ENCODE peak calls at places on chromosomes 1 and 21, in five cellular contexts. H is GM23248; L is body of pancreas; N is effector memory CD4-positive, alpha-beta T cell; B is CD8-positive, alpha-beta T cell. W is an unnamed sample.

GRCh38 chr21:37560385-37560784 is 193.8 kb downstream of the DYRK1A start:
- DNase-seq in L (no peak), B (no peak), H (no peak), N (no peak), W (no peak)

GRCh38 chr1:69982992-69983391 is 222.4 kb downstream of the LRRC40 start:
- DNase-seq in H (peak; percentile 95), B (no peak), N (no peak), L (no peak), W (no peak)

GRCh38 chr1:44249543-44249942 is 36.3 kb downstream of the DMAP1 start:
- DNase-seq in B (no peak), H (no peak), N (no peak), L (peak; percentile 25), W (peak; percentile 11)

GRCh38 chr1:109827466-109827865 is 63.7 kb upstream of the EPS8L3 start:
- DNase-seq in H (peak; percentile 66), L (no peak), N (no peak), B (no peak), W (no peak)

GRCh38 chr1:247331526-247332214 is at the start of gene ZNF496:
- DNase-seq in B (peak; percentile 39), H (peak; percentile 86), L (peak; percentile 85), N (peak; percentile 21), W (peak; percentile 86)

GRCh38 chr21:45505416-45506021 is 36.7 kb downstream of the SLC19A1 start:
- DNase-seq in L (peak; percentile 61), B (no peak), N (no peak), H (no peak), W (no peak)

GRCh38 chr1:214004014-214004413 is 16.2 kb downstream of the PROX1 start:
- DNase-seq in L (no peak), B (no peak), N (no peak), H (no peak), W (peak; percentile 24)

GRCh38 chr1:94463765-94464330 is 45.7 kb downstream of the ABCD3 start:
- DNase-seq in B (no peak), N (no peak), H (peak; percentile 70), L (peak; percentile 12), W (no peak)

GRCh38 chr1:69673301-69673700 is 105.6 kb downstream of the LRRC7 start:
- DNase-seq in H (no peak), B (no peak), N (no peak), L (peak; percentile 14), W (peak; percentile 78)

GRCh38 chr1:31981976-31982375 is 31.7 kb upstream of the KHDRBS1 start:
- DNase-seq in B (peak; percentile 19), L (no peak), N (peak; percentile 27), H (no peak), W (no peak)

DNA sequence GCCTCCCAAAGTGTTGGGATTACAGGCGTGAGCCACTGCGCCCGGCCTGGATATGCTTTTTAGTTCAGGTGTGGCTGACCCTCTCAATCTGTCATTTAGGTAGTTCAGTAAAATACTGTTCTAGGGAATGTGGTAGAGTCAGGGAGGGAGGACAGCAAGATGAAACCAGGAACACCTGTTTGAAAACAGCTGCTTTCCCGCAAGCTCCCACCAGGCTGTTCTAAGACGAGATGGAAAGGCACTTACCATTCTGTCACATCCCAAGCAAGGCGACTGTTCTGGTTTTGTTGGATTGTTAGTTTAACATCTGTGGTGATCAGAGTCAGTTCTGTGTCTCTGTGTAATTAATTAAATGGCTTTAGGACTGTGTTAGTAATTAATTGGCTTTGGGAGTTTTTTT is 2.9 kb downstream of the CHAF1B start:
- DNase-seq in L (no peak), H (no peak), B (no peak), N (no peak), W (no peak)
- H3K27ac ChIP-seq in L (peak overlapping the region; percentile 69), H (no peak overlapping the region), B (no peak overlapping the region), N (no peak overlapping the region), W (no peak overlapping the region)

DNA sequence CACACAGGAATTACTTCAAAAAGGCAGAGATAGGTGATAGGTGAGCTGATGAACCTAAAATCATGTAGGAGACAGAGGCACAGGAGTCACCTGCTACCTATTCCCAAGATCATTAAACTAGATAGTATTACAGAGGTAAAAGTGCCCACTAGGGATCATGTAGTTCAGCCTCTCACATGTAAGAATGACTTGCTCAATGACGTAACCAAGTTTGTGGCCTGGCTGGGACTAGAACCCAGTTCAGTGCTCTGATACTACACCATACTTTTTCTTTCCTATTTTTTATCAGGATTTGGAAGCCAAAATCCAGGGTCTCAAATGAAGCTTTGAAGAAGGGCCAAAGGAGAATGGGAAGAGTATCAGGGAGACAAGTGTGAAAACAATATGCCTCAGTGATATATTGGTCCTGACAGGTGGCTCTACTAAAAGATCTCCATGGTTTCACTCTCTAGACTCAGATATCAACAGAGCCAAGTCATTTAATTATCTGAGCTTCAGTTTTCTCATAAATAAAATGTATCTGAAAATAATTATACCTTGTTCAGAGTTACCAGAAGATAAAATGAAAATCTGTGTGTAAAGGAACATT is 87.3 kb upstream of the SLFNL1 start:
- DNase-seq in B (no peak), H (peak; percentile 47), L (no peak), N (no peak), W (no peak)
- H3K4me3 ChIP-seq in B (no peak overlapping the region), H (no peak overlapping the region), L (no peak overlapping the region), N (no peak overlapping the region), W (no peak overlapping the region)

DNA sequence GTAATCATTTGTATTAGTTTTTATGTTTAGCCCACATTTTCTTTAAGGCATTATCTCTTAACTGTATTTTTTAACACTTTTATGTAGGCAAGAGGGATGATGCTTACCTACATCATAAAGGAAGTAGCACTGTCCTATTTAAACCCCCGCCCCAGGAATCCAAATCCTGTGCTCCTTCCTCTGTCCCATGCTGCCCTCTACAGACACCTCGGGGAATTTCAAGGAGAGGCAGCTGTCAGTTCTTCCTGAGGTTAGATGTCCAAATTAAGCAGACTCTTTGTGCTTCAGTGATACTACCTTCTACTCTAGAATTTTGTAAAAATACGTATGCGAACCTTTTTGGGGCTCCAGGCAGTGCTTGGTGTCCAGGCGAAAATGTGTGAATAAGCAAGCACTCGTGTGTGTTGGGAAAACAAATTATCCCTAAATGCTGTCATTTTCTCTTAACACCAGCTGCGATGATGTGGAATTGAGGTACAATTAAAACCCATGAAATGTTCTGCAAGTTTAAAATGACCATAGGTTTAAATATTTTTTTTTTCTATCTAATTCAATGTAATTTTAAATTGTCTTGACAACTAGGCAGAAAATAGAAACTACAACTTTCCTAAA is 19.2 kb downstream of the CRCT1 start:
- DNase-seq in N (no peak), L (peak; percentile 20), H (peak; percentile 66), B (no peak), W (no peak)
- H3K9me3 ChIP-seq in N (no peaks in the 10 kb centered on the region), L (no peaks in the 10 kb centered on the region), H (no peaks in the 10 kb centered on the region), B (no peaks in the 10 kb centered on the region), W (no peaks in the 10 kb centered on the region)

GRCh38 chr1:154329551-154330131 is 4.3 kb downstream of the ATP8B2 start:
- DNase-seq in H (peak; percentile 38), L (no peak), B (no peak), N (no peak), W (no peak)
- H3K27ac ChIP-seq in H (peak overlapping the region; percentile 100), L (no peak overlapping the region), B (peak overlapping the region; percentile 58), N (peak overlapping the region; percentile 87), W (no peak overlapping the region)

GRCh38 chr1:93159337-93159736 is 20.9 kb downstream of the TMED5 start:
- DNase-seq in N (no peak), H (no peak), L (no peak), B (no peak), W (no peak)
- H3K4me3 ChIP-seq in N (no peak overlapping the region), H (no peak overlapping the region), L (no peak overlapping the region), B (no peak overlapping the region), W (no peak overlapping the region)